ENCODE peak calls at places on chromosomes 13 and 19, in five cellular contexts. E, A, P, W and G are unnamed samples.
A peak's percentile ranks its signal among the peaks of the same experiment; 100 is the strongest.

GRCh38 chr13:62483774-62484173 is 1068.1 kb upstream of the PCDH20 start:
- DNase-seq in W (peak; percentile 35), E (peak; percentile 8), P (no peak), A (no peak), G (peak; percentile 21)

GRCh38 chr19:58554494-58555368 is at the start of gene CHMP2A:
- DNase-seq in A (peak; percentile 96), P (peak; percentile 97), W (peak; percentile 99), E (no peak), G (peak; percentile 66)

GRCh38 chr19:1884719-1885334 is 469 bp downstream of the ABHD17A start:
- DNase-seq in E (no peak), A (no peak), W (peak; percentile 39), P (no peak), G (no peak)

GRCh38 chr13:112960671-112961070 is 8.3 kb upstream of the MCF2L start:
- DNase-seq in E (no peak), A (no peak), W (no peak), P (no peak), G (no peak)

GRCh38 chr19:47707135-47707925 is 5.9 kb upstream of the EHD2 start:
- DNase-seq in E (peak; percentile 92), A (peak; percentile 76), P (peak; percentile 54), W (peak; percentile 88), G (peak; percentile 55)

GRCh38 chr13:39590466-39591036 is 12.4 kb downstream of the LHFPL6 start:
- DNase-seq in A (no peak), E (no peak), W (no peak), P (no peak), G (no peak)

GRCh38 chr13:40306817-40307216 is 359.6 kb downstream of the FOXO1 start:
- DNase-seq in E (no peak), W (no peak), A (no peak), P (no peak), G (no peak)

GRCh38 chr19:18775586-18776287 is 15.4 kb downstream of the COMP start:
- DNase-seq in P (peak; percentile 76), W (no peak), E (no peak), A (peak; percentile 86), G (peak; percentile 72)

GRCh38 chr19:2235396-2236284 is 489 bp downstream of the PLEKHJ1 start:
- DNase-seq in E (peak; percentile 9), A (no peak), P (no peak), W (peak; percentile 37), G (peak; percentile 37)

GRCh38 chr19:3389876-3390361 is 23.5 kb downstream of the NFIC start:
- DNase-seq in W (peak; percentile 73), E (no peak), P (no peak), A (peak; percentile 67), G (no peak)

GRCh38 chr13:40230833-40231266 is 435.6 kb downstream of the FOXO1 start:
- DNase-seq in P (no peak), W (no peak), A (peak; percentile 67), E (peak; percentile 66), G (peak; percentile 56)